ENCODE peak calls at places on chromosomes 12 and 14, in ten cellular contexts. M is GOT3; C is amygdala; Y is NCI-H510A; K is hepatic stellate cell; Q is fibroblast of the aortic adventitia; S is endothelial cell; R is stimulated activated CD4-positive, alpha-beta T cell treated with anti-CD3 and anti-CD28 coated beads, TNF-alpha, amount 100 ng/mL, for 4 hours; A is GM12865; P is activated T-helper 1 cell treated with anti-CD3 and anti-CD28 coated beads, Interleukin-12 subunit alpha, Interleukin-12 subunit beta, Interleukin-2, Interleukin-4 antibody, amounts not matched to agents 30 ng/mL and 10 ng/mL and 1 ng/mL, durations not matched to agents 14 hours and 24 hours and 36 hours. D is an unnamed sample.

GRCh38 chr14:73634333-73634833 is 10.4 kb upstream of the DNAL1 start:
- DNase-seq in M (no peak), C (peak), Y (peak), K (no peak), Q (no peak), S (peak), R (no peak), A (peak), P (no peak), D (no peak)

GRCh38 chr12:124461851-124462623 is 105.4 kb downstream of the NCOR2 start:
- DNase-seq in M (no peak), C (no peak), Y (no peak), K (no peak), Q (no peak), S (no peak), R (no peak), A (no peak), P (no peak), D (no peak)

GRCh38 chr12:11486623-11487444 is 91.5 kb upstream of the PRB2 start:
- DNase-seq in M (peak), C (peak), Y (peak), K (peak), Q (peak), S (peak), R (peak), A (peak), P (peak), D (peak)

GRCh38 chr12:128047266-128048060 is 219.5 kb upstream of the TMEM132C start:
- DNase-seq in M (no peak), C (no peak), Y (peak), K (no peak), Q (no peak), S (no peak), R (no peak), A (no peak), P (no peak), D (no peak)

GRCh38 chr12:19131020-19131431 is 1.5 kb downstream of the PLEKHA5 start:
- DNase-seq in M (no peak), C (no peak), Y (no peak), K (peak), Q (peak), S (peak), R (no peak), A (no peak), P (no peak), D (peak)

GRCh38 chr14:24113801-24114535 is 609 bp upstream of the DCAF11 start:
- DNase-seq in M (peak), C (no peak), Y (peak), K (peak), Q (no peak), S (peak), R (peak), A (peak), P (peak), D (peak)

GRCh38 chr12:7645395-7646177 is 20.1 kb downstream of the APOBEC1 start:
- DNase-seq in M (no peak), C (no peak), Y (no peak), K (peak), Q (peak), S (no peak), R (peak), A (peak), P (no peak), D (no peak)

GRCh38 chr12:89252284-89252683 is 100.0 kb downstream of the DUSP6 start:
- DNase-seq in M (no peak), C (no peak), Y (no peak), K (no peak), Q (peak), S (no peak), R (no peak), A (no peak), P (no peak), D (no peak)

GRCh38 chr12:48995061-48995879 is 3.9 kb downstream of the DDN start:
- DNase-seq in M (peak), C (peak), Y (peak), K (peak), Q (peak), S (peak), R (no peak), A (peak), P (peak), D (peak)

D was measured in SW 1271.